ENCODE peak calls at places on chromosomes 11 and 22, in four cellular contexts. L is lower leg skin, N is BE2C, O is coronary artery. G is an unnamed sample.

GRCh38 chr22:38862375-38863329 is 9.4 kb downstream of the CBX6 start:
- DNase-seq in L (no peak), N (peak), O (no peak), G (no peak)

GRCh38 chr11:64333556-64333955 is 6.4 kb upstream of the CCDC88B start:
- DNase-seq in L (no peak), N (no peak), O (no peak), G (no peak)

GRCh38 chr11:45675646-45676045 is 10.2 kb upstream of the CHST1 start:
- DNase-seq in L (no peak), N (no peak), O (no peak), G (no peak)

GRCh38 chr11:113896156-113896879 is 8.3 kb upstream of the HTR3B start:
- DNase-seq in L (no peak), N (peak), O (no peak), G (no peak)

GRCh38 chr22:19357270-19358105 is 66.0 kb upstream of the CLTCL1 start:
- DNase-seq in L (peak), N (no peak), O (no peak), G (no peak)

GRCh38 chr11:67303132-67303988 is at the start of gene SSH3:
- DNase-seq in L (no peak), N (no peak), O (peak), G (peak)

GRCh38 chr22:44828193-44828592 is 75.8 kb downstream of the ARHGAP8 start:
- DNase-seq in L (no peak), N (peak), O (no peak), G (no peak)

GRCh38 chr22:23233084-23233501 is 52.8 kb downstream of the BCR start:
- DNase-seq in L (no peak), N (no peak), O (no peak), G (no peak)

GRCh38 chr11:125569913-125570621 is 790 bp downstream of the EI24 start:
- DNase-seq in L (no peak), N (no peak), O (no peak), G (no peak)

GRCh38 chr11:2807276-2807681 is 78.3 kb downstream of the CDKN1C start:
- DNase-seq in L (no peak), N (peak), O (peak), G (peak)

GRCh38 chr22:31300896-31301295 is 8.6 kb upstream of the PIK3IP1 start:
- DNase-seq in L (no peak), N (no peak), O (no peak), G (no peak)

GRCh38 chr11:86211619-86212018 is 32.9 kb upstream of the EED start:
- DNase-seq in L (no peak), N (no peak), O (no peak), G (no peak)

GRCh38 chr11:10591741-10592140 is 23.3 kb upstream of the LYVE1 start:
- DNase-seq in L (no peak), N (no peak), O (no peak), G (no peak)

GRCh38 chr11:129846508-129847335 is 31.1 kb downstream of the TMEM45B start:
- DNase-seq in L (no peak), N (no peak), O (no peak), G (no peak)

GRCh38 chr22:42083119-42083518 is 3.6 kb downstream of the SMDT1 start:
- DNase-seq in L (no peak), N (no peak), O (no peak), G (no peak)

GRCh38 chr22:24926849-24927579 is 19.5 kb downstream of the LHFPL7 start:
- DNase-seq in L (no peak), N (no peak), O (no peak), G (no peak)

GRCh38 chr11:6531267-6531752 is 34.2 kb downstream of the DNHD1 start:
- DNase-seq in L (no peak), N (peak), O (no peak), G (no peak)

GRCh38 chr11:118301600-118302195 is 2.8 kb upstream of the CD3E start:
- DNase-seq in L (no peak), N (peak), O (no peak), G (no peak)

GRCh38 chr22:32649515-32650200 is 151.8 kb upstream of the TIMP3 start:
- DNase-seq in L (peak), N (no peak), O (no peak), G (no peak)

GRCh38 chr11:125281831-125282595 is 117.5 kb downstream of the PKNOX2 start:
- DNase-seq in L (no peak), N (no peak), O (no peak), G (no peak)

GRCh38 chr11:126781942-126782341 is 218.6 kb downstream of the KIRREL3 start:
- DNase-seq in L (no peak), N (no peak), O (no peak), G (no peak)

GRCh38 chr22:31575190-31575589 is 78.9 kb downstream of the SFI1 start:
- DNase-seq in L (no peak), N (no peak), O (no peak), G (no peak)

GRCh38 chr22:37681556-37682049 is 4.5 kb upstream of the NOL12 start:
- DNase-seq in L (peak), N (peak), O (no peak), G (peak)

GRCh38 chr22:50153056-50153755 is 17.3 kb upstream of the PANX2 start:
- DNase-seq in L (no peak), N (no peak), O (no peak), G (no peak)

GRCh38 chr11:65431452-65432132 is 9.0 kb downstream of the NEAT1 start:
- DNase-seq in L (no peak), N (no peak), O (no peak), G (no peak)

GRCh38 chr11:47485112-47485511 is 36.2 kb upstream of the RAPSN start:
- DNase-seq in L (no peak), N (no peak), O (no peak), G (no peak)

GRCh38 chr11:128481135-128481534 is 106.2 kb downstream of the ETS1 start:
- DNase-seq in L (no peak), N (no peak), O (no peak), G (no peak)

GRCh38 chr11:34586655-34587281 is 34.1 kb upstream of the EHF start:
- DNase-seq in L (no peak), N (no peak), O (no peak), G (no peak)

GRCh38 chr11:13214276-13214865 is 63.2 kb upstream of the BMAL1 start:
- DNase-seq in L (no peak), N (no peak), O (no peak), G (no peak)

GRCh38 chr11:86245369-86246292 is 1.1 kb downstream of the EED start:
- DNase-seq in L (peak), N (peak), O (no peak), G (peak)

GRCh38 chr22:46132830-46133587 is 17.3 kb upstream of the PPARA start:
- DNase-seq in L (no peak), N (no peak), O (no peak), G (no peak)

GRCh38 chr11:6606471-6607189 is 3.1 kb downstream of the ILK start:
- DNase-seq in L (peak), N (peak), O (peak), G (peak)

GRCh38 chr22:49662681-49663080 is 165.0 kb downstream of the BRD1 start:
- DNase-seq in L (no peak), N (no peak), O (peak), G (peak)

GRCh38 chr11:64396079-64396591 is 37.2 kb downstream of the RPS6KA4 start:
- DNase-seq in L (no peak), N (no peak), O (no peak), G (no peak)

DNA sequence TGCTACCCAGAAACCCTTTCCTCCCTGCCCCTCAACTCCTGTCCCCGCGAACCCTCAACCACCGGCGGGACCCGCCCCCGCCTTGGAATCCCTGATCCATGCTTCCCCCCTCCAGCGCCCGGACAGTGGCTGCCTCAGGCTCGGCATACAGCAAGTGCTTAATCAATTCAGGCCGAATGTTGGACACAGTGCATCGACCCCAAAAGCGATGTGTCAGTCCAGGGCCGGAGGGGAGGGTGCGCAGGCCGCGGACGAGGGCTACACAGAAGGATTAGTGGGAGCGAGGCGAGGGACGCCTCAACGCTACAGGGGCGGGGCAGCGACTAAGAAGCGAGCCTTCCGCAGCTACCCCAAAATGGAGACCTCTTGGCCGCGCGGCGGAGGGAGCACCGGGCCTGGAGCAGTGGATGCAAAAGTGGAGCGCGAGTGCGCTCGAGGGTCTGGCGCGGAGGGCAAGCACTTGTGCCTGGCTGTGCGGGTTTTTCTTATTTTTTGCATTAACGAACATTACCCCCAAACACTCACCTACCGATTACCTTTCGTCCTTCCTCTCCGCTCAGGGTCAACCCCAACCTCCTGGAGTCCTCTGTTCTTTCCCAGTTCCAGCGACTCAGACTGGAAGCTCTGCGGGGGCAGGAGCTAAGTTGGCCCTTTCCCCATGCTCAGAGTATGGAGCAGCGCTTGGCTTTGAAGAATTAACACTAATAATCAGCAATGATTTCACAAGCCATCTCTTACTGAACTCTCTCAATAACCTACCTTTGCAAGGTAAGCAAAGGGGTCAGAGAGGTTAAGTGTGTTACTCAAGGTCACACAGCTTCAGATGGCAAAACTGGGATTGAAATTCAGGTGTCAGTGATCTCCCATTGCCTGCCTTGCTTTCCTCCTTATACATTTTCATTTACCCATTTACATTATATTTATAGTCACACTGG is 30.1 kb upstream of the WNT11 start:
- DNase-seq in L (no peak), N (peak), O (no peak), G (no peak)
- TF ChIP-seq CTCF in L (no peak), N (no peak), O (no peak), G (no peak)

DNA sequence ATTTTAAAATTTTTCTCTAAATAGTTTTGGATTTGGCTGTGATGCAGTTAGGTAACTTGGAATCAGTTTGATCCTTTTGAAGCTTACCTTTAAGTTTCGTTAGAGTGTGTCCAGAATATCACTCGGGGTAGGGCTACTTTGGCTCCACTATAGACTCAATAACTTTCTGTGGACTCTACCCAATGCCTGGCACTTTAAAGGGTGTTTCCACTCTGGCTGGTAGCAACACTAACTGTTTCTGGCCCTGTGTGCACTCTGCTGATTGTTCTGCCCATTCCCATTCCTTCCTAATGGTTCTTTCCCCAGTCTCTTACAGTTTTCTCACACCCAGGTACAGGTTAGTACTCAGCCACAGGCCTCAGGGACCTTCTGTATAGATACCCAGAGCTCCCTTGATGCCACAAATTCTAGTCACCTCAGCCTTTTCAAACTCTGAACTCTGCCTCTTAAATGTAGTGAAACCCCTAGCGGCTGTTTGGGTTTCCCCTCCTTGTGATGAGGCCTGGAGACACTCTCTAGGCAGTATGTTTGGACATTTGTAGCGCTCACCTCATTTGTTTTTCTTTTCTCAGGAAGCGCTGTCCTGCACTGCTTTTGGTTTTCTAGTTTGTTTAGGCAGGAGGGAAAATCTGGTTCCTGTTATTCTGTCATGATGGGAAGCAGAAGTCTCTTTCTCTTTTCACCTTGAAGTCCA is 16.8 kb downstream of the CUL5 start:
- DNase-seq in L (no peak), N (no peak), O (no peak), G (no peak)
- TF ChIP-seq CTCF in L (no peak), N (no peak), O (no peak), G (no peak)

GRCh38 chr11:70511345-70511744 is 113.0 kb downstream of the CTTN start:
- DNase-seq in L (no peak), N (no peak), O (no peak), G (no peak)
- TF ChIP-seq CTCF in L (no peak), N (peak), O (no peak), G (no peak)

GRCh38 chr11:72238492-72239295 is 5.3 kb downstream of the PHOX2A start:
- DNase-seq in L (no peak), N (peak), O (no peak), G (no peak)
- TF ChIP-seq CTCF in L (no peak), N (no peak), O (peak), G (no peak)

GRCh38 chr11:93775289-93775688 is 8.8 kb upstream of the MED17 start:
- DNase-seq in L (no peak), N (peak), O (no peak), G (no peak)
- TF ChIP-seq CTCF in L (no peak), N (peak), O (no peak), G (no peak)

G was measured in activated B cell treated with CpG ODN at 0.5 μM for 24 hours.